ENCODE peak calls at places on chromosomes 3 and 15, in ten cellular contexts. One of them, this sample, is unnamed.

GRCh38 chr15:92636950-92637481 is 18.6 kb downstream of the FAM174B start:
- DNase-seq in psoas muscle: no peak
- DNase-seq in A549: no peak
- DNase-seq in epithelial cell of esophagus: peak
- DNase-seq in activated B cell treated with CpG ODN at 0.5 μM for 24 hours: no peak
- DNase-seq in CD4-positive, alpha-beta T cell: no peak
- DNase-seq in retinal pigment epithelial cell: no peak
- DNase-seq in foreskin fibroblast: no peak
- DNase-seq in SK-N-SH: peak
- DNase-seq in activated CD8-positive, alpha-beta T cell treated with anti-CD3 and anti-CD28 coated beads for 36 hours: peak
- DNase-seq in this sample: no peak

GRCh38 chr3:50523170-50523865 is 19.9 kb upstream of the CACNA2D2 start:
- DNase-seq in psoas muscle: no peak
- DNase-seq in A549: no peak
- DNase-seq in epithelial cell of esophagus: no peak
- DNase-seq in activated B cell treated with CpG ODN at 0.5 μM for 24 hours: no peak
- DNase-seq in CD4-positive, alpha-beta T cell: no peak
- DNase-seq in retinal pigment epithelial cell: no peak
- DNase-seq in foreskin fibroblast: no peak
- DNase-seq in SK-N-SH: no peak
- DNase-seq in activated CD8-positive, alpha-beta T cell treated with anti-CD3 and anti-CD28 coated beads for 36 hours: no peak
- DNase-seq in this sample: no peak

GRCh38 chr15:96564546-96564945 is 234.0 kb downstream of the NR2F2 start:
- DNase-seq in psoas muscle: no peak
- DNase-seq in A549: no peak
- DNase-seq in epithelial cell of esophagus: peak
- DNase-seq in activated B cell treated with CpG ODN at 0.5 μM for 24 hours: no peak
- DNase-seq in CD4-positive, alpha-beta T cell: no peak
- DNase-seq in retinal pigment epithelial cell: no peak
- DNase-seq in foreskin fibroblast: no peak
- DNase-seq in SK-N-SH: no peak
- DNase-seq in activated CD8-positive, alpha-beta T cell treated with anti-CD3 and anti-CD28 coated beads for 36 hours: no peak
- DNase-seq in this sample: no peak

GRCh38 chr3:146177072-146177936 is 16.3 kb upstream of the PLOD2 start:
- DNase-seq in psoas muscle: peak
- DNase-seq in A549: no peak
- DNase-seq in epithelial cell of esophagus: peak
- DNase-seq in activated B cell treated with CpG ODN at 0.5 μM for 24 hours: no peak
- DNase-seq in CD4-positive, alpha-beta T cell: no peak
- DNase-seq in retinal pigment epithelial cell: no peak
- DNase-seq in foreskin fibroblast: no peak
- DNase-seq in SK-N-SH: no peak
- DNase-seq in activated CD8-positive, alpha-beta T cell treated with anti-CD3 and anti-CD28 coated beads for 36 hours: no peak
- DNase-seq in this sample: no peak

GRCh38 chr3:122564155-122564912 is at the start of the genes DTX3L and PARP9:
- DNase-seq in psoas muscle: peak
- DNase-seq in A549: peak
- DNase-seq in epithelial cell of esophagus: peak
- DNase-seq in activated B cell treated with CpG ODN at 0.5 μM for 24 hours: peak
- DNase-seq in CD4-positive, alpha-beta T cell: peak
- DNase-seq in retinal pigment epithelial cell: no peak
- DNase-seq in foreskin fibroblast: peak
- DNase-seq in SK-N-SH: peak
- DNase-seq in activated CD8-positive, alpha-beta T cell treated with anti-CD3 and anti-CD28 coated beads for 36 hours: peak
- DNase-seq in this sample: peak

GRCh38 chr3:23106641-23107040 is 96.5 kb upstream of the UBE2E2 start:
- DNase-seq in psoas muscle: no peak
- DNase-seq in A549: no peak
- DNase-seq in epithelial cell of esophagus: no peak
- DNase-seq in activated B cell treated with CpG ODN at 0.5 μM for 24 hours: no peak
- DNase-seq in CD4-positive, alpha-beta T cell: no peak
- DNase-seq in retinal pigment epithelial cell: peak
- DNase-seq in foreskin fibroblast: no peak
- DNase-seq in SK-N-SH: no peak
- DNase-seq in activated CD8-positive, alpha-beta T cell treated with anti-CD3 and anti-CD28 coated beads for 36 hours: no peak
- DNase-seq in this sample: no peak

GRCh38 chr15:98548172-98548971 is 100.0 kb upstream of the IGF1R start:
- DNase-seq in psoas muscle: peak
- DNase-seq in A549: peak
- DNase-seq in epithelial cell of esophagus: peak
- DNase-seq in activated B cell treated with CpG ODN at 0.5 μM for 24 hours: peak
- DNase-seq in CD4-positive, alpha-beta T cell: peak
- DNase-seq in retinal pigment epithelial cell: peak
- DNase-seq in foreskin fibroblast: peak
- DNase-seq in SK-N-SH: peak
- DNase-seq in activated CD8-positive, alpha-beta T cell treated with anti-CD3 and anti-CD28 coated beads for 36 hours: peak
- DNase-seq in this sample: no peak

GRCh38 chr3:192570757-192571156 is 156.6 kb downstream of the FGF12 start:
- DNase-seq in psoas muscle: no peak
- DNase-seq in A549: no peak
- DNase-seq in epithelial cell of esophagus: no peak
- DNase-seq in activated B cell treated with CpG ODN at 0.5 μM for 24 hours: no peak
- DNase-seq in CD4-positive, alpha-beta T cell: no peak
- DNase-seq in retinal pigment epithelial cell: no peak
- DNase-seq in foreskin fibroblast: no peak
- DNase-seq in SK-N-SH: no peak
- DNase-seq in activated CD8-positive, alpha-beta T cell treated with anti-CD3 and anti-CD28 coated beads for 36 hours: no peak
- DNase-seq in this sample: no peak

GRCh38 chr3:65811050-65811766 is 227.5 kb downstream of the MAGI1 start:
- DNase-seq in psoas muscle: peak
- DNase-seq in A549: no peak
- DNase-seq in epithelial cell of esophagus: peak
- DNase-seq in activated B cell treated with CpG ODN at 0.5 μM for 24 hours: no peak
- DNase-seq in CD4-positive, alpha-beta T cell: no peak
- DNase-seq in retinal pigment epithelial cell: no peak
- DNase-seq in foreskin fibroblast: no peak
- DNase-seq in SK-N-SH: no peak
- DNase-seq in activated CD8-positive, alpha-beta T cell treated with anti-CD3 and anti-CD28 coated beads for 36 hours: no peak
- DNase-seq in this sample: no peak

GRCh38 chr15:67152429-67152828 is 87.0 kb downstream of the SMAD3 start:
- DNase-seq in psoas muscle: no peak
- DNase-seq in A549: no peak
- DNase-seq in epithelial cell of esophagus: no peak
- DNase-seq in activated B cell treated with CpG ODN at 0.5 μM for 24 hours: no peak
- DNase-seq in CD4-positive, alpha-beta T cell: no peak
- DNase-seq in retinal pigment epithelial cell: no peak
- DNase-seq in foreskin fibroblast: no peak
- DNase-seq in SK-N-SH: no peak
- DNase-seq in activated CD8-positive, alpha-beta T cell treated with anti-CD3 and anti-CD28 coated beads for 36 hours: no peak
- DNase-seq in this sample: no peak

GRCh38 chr3:100503450-100503849 is 11.0 kb downstream of the TMEM45A start:
- DNase-seq in psoas muscle: no peak
- DNase-seq in A549: no peak
- DNase-seq in epithelial cell of esophagus: no peak
- DNase-seq in activated B cell treated with CpG ODN at 0.5 μM for 24 hours: no peak
- DNase-seq in CD4-positive, alpha-beta T cell: no peak
- DNase-seq in retinal pigment epithelial cell: no peak
- DNase-seq in foreskin fibroblast: no peak
- DNase-seq in SK-N-SH: no peak
- DNase-seq in activated CD8-positive, alpha-beta T cell treated with anti-CD3 and anti-CD28 coated beads for 36 hours: no peak
- DNase-seq in this sample: no peak

GRCh38 chr15:61856295-61856694 is 204.0 kb downstream of the VPS13C start:
- DNase-seq in psoas muscle: no peak
- DNase-seq in A549: no peak
- DNase-seq in epithelial cell of esophagus: no peak
- DNase-seq in activated B cell treated with CpG ODN at 0.5 μM for 24 hours: no peak
- DNase-seq in CD4-positive, alpha-beta T cell: no peak
- DNase-seq in retinal pigment epithelial cell: no peak
- DNase-seq in foreskin fibroblast: no peak
- DNase-seq in SK-N-SH: no peak
- DNase-seq in activated CD8-positive, alpha-beta T cell treated with anti-CD3 and anti-CD28 coated beads for 36 hours: no peak
- DNase-seq in this sample: no peak
- TF ChIP-seq CTCF in psoas muscle: no peak
- TF ChIP-seq CTCF in A549: no peak
- TF ChIP-seq CTCF in epithelial cell of esophagus: no peak
- TF ChIP-seq CTCF in activated B cell treated with CpG ODN at 0.5 μM for 24 hours: no peak
- TF ChIP-seq CTCF in CD4-positive, alpha-beta T cell: no peak
- TF ChIP-seq CTCF in retinal pigment epithelial cell: no peak
- TF ChIP-seq CTCF in foreskin fibroblast: peak
- TF ChIP-seq CTCF in SK-N-SH: peak
- TF ChIP-seq CTCF in activated CD8-positive, alpha-beta T cell treated with anti-CD3 and anti-CD28 coated beads for 36 hours: no peak
- TF ChIP-seq CTCF in this sample: no peak

GRCh38 chr3:98232489-98232888 is 31.6 kb upstream of the OR5H6 start:
- DNase-seq in psoas muscle: no peak
- DNase-seq in A549: no peak
- DNase-seq in epithelial cell of esophagus: no peak
- DNase-seq in activated B cell treated with CpG ODN at 0.5 μM for 24 hours: no peak
- DNase-seq in CD4-positive, alpha-beta T cell: no peak
- DNase-seq in retinal pigment epithelial cell: no peak
- DNase-seq in foreskin fibroblast: no peak
- DNase-seq in SK-N-SH: no peak
- DNase-seq in activated CD8-positive, alpha-beta T cell treated with anti-CD3 and anti-CD28 coated beads for 36 hours: no peak
- DNase-seq in this sample: no peak

GRCh38 chr3:98233468-98233867 is 30.6 kb upstream of the OR5H6 start:
- DNase-seq in psoas muscle: no peak
- DNase-seq in A549: no peak
- DNase-seq in epithelial cell of esophagus: no peak
- DNase-seq in activated B cell treated with CpG ODN at 0.5 μM for 24 hours: no peak
- DNase-seq in CD4-positive, alpha-beta T cell: no peak
- DNase-seq in retinal pigment epithelial cell: no peak
- DNase-seq in foreskin fibroblast: no peak
- DNase-seq in SK-N-SH: no peak
- DNase-seq in activated CD8-positive, alpha-beta T cell treated with anti-CD3 and anti-CD28 coated beads for 36 hours: no peak
- DNase-seq in this sample: no peak
- TF ChIP-seq CTCF in psoas muscle: no peak
- TF ChIP-seq CTCF in A549: no peak
- TF ChIP-seq CTCF in epithelial cell of esophagus: no peak
- TF ChIP-seq CTCF in activated B cell treated with CpG ODN at 0.5 μM for 24 hours: no peak
- TF ChIP-seq CTCF in CD4-positive, alpha-beta T cell: no peak
- TF ChIP-seq CTCF in retinal pigment epithelial cell: no peak
- TF ChIP-seq CTCF in foreskin fibroblast: no peak
- TF ChIP-seq CTCF in SK-N-SH: no peak
- TF ChIP-seq CTCF in activated CD8-positive, alpha-beta T cell treated with anti-CD3 and anti-CD28 coated beads for 36 hours: no peak
- TF ChIP-seq CTCF in this sample: no peak

DNA sequence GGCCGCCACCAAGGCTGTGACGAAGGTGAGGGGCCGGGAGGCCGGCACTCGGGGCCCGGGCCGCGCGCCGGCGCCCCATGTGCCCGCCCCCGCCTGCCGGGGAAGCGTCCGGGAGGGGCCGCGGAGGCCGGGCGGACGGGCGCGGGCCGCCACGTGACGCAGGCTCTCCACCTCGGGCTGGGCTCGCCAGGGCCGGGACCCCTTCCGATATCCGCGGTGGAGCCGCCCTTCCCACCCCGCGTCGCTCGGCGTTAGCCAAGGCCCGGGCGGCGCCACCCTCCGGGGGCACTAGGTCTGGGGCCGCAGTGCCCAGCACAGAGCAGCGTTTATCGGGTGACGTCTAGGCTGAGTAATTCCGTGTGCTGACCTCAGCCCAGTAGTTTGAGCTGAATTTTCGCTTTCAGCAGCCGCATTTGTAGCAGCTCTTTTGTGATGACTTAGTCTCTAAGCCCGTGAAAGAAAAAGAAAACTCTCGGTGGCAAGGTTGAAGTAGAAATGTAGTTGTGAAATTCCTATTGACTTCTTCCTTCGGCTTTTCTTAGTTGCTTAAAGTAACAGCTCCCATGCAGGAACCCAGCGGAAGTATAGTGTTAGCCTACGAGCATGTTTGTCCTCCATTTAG is 885 bp downstream of the CDV3 start:
- DNase-seq in psoas muscle: peak
- DNase-seq in A549: peak
- DNase-seq in epithelial cell of esophagus: peak
- DNase-seq in activated B cell treated with CpG ODN at 0.5 μM for 24 hours: peak
- DNase-seq in CD4-positive, alpha-beta T cell: peak
- DNase-seq in retinal pigment epithelial cell: no peak
- DNase-seq in foreskin fibroblast: peak
- DNase-seq in SK-N-SH: peak
- DNase-seq in activated CD8-positive, alpha-beta T cell treated with anti-CD3 and anti-CD28 coated beads for 36 hours: peak
- DNase-seq in this sample: peak
- TF ChIP-seq CTCF in psoas muscle: no peak
- TF ChIP-seq CTCF in A549: no peak
- TF ChIP-seq CTCF in epithelial cell of esophagus: no peak
- TF ChIP-seq CTCF in activated B cell treated with CpG ODN at 0.5 μM for 24 hours: no peak
- TF ChIP-seq CTCF in CD4-positive, alpha-beta T cell: no peak
- TF ChIP-seq CTCF in retinal pigment epithelial cell: no peak
- TF ChIP-seq CTCF in foreskin fibroblast: no peak
- TF ChIP-seq CTCF in SK-N-SH: no peak
- TF ChIP-seq CTCF in activated CD8-positive, alpha-beta T cell treated with anti-CD3 and anti-CD28 coated beads for 36 hours: no peak
- TF ChIP-seq CTCF in this sample: no peak

GRCh38 chr3:124823648-124824047 is 63.5 kb downstream of the ITGB5 start:
- DNase-seq in psoas muscle: no peak
- DNase-seq in A549: no peak
- DNase-seq in epithelial cell of esophagus: no peak
- DNase-seq in activated B cell treated with CpG ODN at 0.5 μM for 24 hours: no peak
- DNase-seq in CD4-positive, alpha-beta T cell: no peak
- DNase-seq in retinal pigment epithelial cell: no peak
- DNase-seq in foreskin fibroblast: no peak
- DNase-seq in SK-N-SH: no peak
- DNase-seq in activated CD8-positive, alpha-beta T cell treated with anti-CD3 and anti-CD28 coated beads for 36 hours: no peak
- DNase-seq in this sample: no peak

GRCh38 chr3:124824286-124824915 is 62.8 kb downstream of the ITGB5 start:
- DNase-seq in psoas muscle: no peak
- DNase-seq in A549: no peak
- DNase-seq in epithelial cell of esophagus: no peak
- DNase-seq in activated B cell treated with CpG ODN at 0.5 μM for 24 hours: no peak
- DNase-seq in CD4-positive, alpha-beta T cell: no peak
- DNase-seq in retinal pigment epithelial cell: no peak
- DNase-seq in foreskin fibroblast: no peak
- DNase-seq in SK-N-SH: no peak
- DNase-seq in activated CD8-positive, alpha-beta T cell treated with anti-CD3 and anti-CD28 coated beads for 36 hours: no peak
- DNase-seq in this sample: no peak

GRCh38 chr3:124818398-124819150 is 68.6 kb downstream of the ITGB5 start:
- DNase-seq in psoas muscle: no peak
- DNase-seq in A549: no peak
- DNase-seq in epithelial cell of esophagus: no peak
- DNase-seq in activated B cell treated with CpG ODN at 0.5 μM for 24 hours: no peak
- DNase-seq in CD4-positive, alpha-beta T cell: no peak
- DNase-seq in retinal pigment epithelial cell: no peak
- DNase-seq in foreskin fibroblast: peak
- DNase-seq in SK-N-SH: no peak
- DNase-seq in activated CD8-positive, alpha-beta T cell treated with anti-CD3 and anti-CD28 coated beads for 36 hours: no peak
- DNase-seq in this sample: no peak

GRCh38 chr3:124817079-124817478 is 70.1 kb downstream of the ITGB5 start:
- DNase-seq in psoas muscle: no peak
- DNase-seq in A549: no peak
- DNase-seq in epithelial cell of esophagus: no peak
- DNase-seq in activated B cell treated with CpG ODN at 0.5 μM for 24 hours: no peak
- DNase-seq in CD4-positive, alpha-beta T cell: no peak
- DNase-seq in retinal pigment epithelial cell: no peak
- DNase-seq in foreskin fibroblast: no peak
- DNase-seq in SK-N-SH: no peak
- DNase-seq in activated CD8-positive, alpha-beta T cell treated with anti-CD3 and anti-CD28 coated beads for 36 hours: no peak
- DNase-seq in this sample: no peak

DNA sequence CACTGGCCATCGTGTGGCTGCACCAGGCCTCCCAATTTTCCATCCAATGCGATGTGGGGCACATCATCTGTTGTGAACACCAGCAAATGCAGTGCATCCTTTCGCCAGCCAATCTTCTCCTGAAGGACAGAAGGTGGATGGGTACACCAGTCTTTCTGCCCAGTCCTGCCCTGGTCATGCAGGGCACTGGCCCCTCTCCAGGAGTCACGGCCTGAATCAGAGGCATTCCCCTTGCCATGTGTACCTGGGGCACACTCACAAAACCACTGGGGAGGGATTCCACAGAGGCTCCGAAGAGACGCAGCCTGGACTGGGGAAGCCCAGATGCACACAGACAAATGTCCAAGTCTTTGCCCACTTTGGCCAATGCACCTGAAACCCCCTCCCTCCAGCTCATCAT is 65.8 kb downstream of the ITGB5 start:
- DNase-seq in psoas muscle: no peak
- DNase-seq in A549: no peak
- DNase-seq in epithelial cell of esophagus: no peak
- DNase-seq in activated B cell treated with CpG ODN at 0.5 μM for 24 hours: no peak
- DNase-seq in CD4-positive, alpha-beta T cell: no peak
- DNase-seq in retinal pigment epithelial cell: no peak
- DNase-seq in foreskin fibroblast: no peak
- DNase-seq in SK-N-SH: no peak
- DNase-seq in activated CD8-positive, alpha-beta T cell treated with anti-CD3 and anti-CD28 coated beads for 36 hours: no peak
- DNase-seq in this sample: no peak
- TF ChIP-seq CTCF in psoas muscle: no peak
- TF ChIP-seq CTCF in A549: no peak
- TF ChIP-seq CTCF in epithelial cell of esophagus: no peak
- TF ChIP-seq CTCF in activated B cell treated with CpG ODN at 0.5 μM for 24 hours: no peak
- TF ChIP-seq CTCF in CD4-positive, alpha-beta T cell: no peak
- TF ChIP-seq CTCF in retinal pigment epithelial cell: no peak
- TF ChIP-seq CTCF in foreskin fibroblast: no peak
- TF ChIP-seq CTCF in SK-N-SH: no peak
- TF ChIP-seq CTCF in activated CD8-positive, alpha-beta T cell treated with anti-CD3 and anti-CD28 coated beads for 36 hours: no peak
- TF ChIP-seq CTCF in this sample: no peak

This sample was measured in GM20000.